ENCODE peak calls at places on chromosome X, in five cellular contexts. E is AG08396, Y is MG63, R is ovary, O is left cardiac atrium. I is an unnamed sample.

GRCh38 chrX:24334473-24334872 is 20.6 kb upstream of the SUPT20HL2 start:
- DNase-seq in O (no peak), Y (no peak), R (no peak), E (no peak), I (no peak)

GRCh38 chrX:130933358-130933757 is 30.3 kb upstream of the ENOX2 start:
- DNase-seq in E (no peak), R (no peak), O (no peak), Y (no peak), I (no peak)

GRCh38 chrX:101362757-101363156 is 14.2 kb upstream of the TIMM8A start:
- DNase-seq in R (no peak), Y (no peak), O (no peak), E (no peak), I (no peak)

GRCh38 chrX:83022020-83022419 is 486.1 kb upstream of the POU3F4 start:
- DNase-seq in Y (no peak), R (no peak), O (no peak), E (no peak), I (no peak)

GRCh38 chrX:85851418-85851817 is 195.9 kb downstream of the CHM start:
- DNase-seq in E (no peak), O (no peak), R (no peak), Y (no peak), I (no peak)

GRCh38 chrX:152806035-152806434 is 24.5 kb downstream of the CETN2 start:
- DNase-seq in Y (no peak), E (no peak), O (no peak), R (no peak), I (no peak)

GRCh38 chrX:154131955-154132354 is 12.1 kb upstream of the OPN1LW start:
- DNase-seq in Y (no peak), E (no peak), O (no peak), R (no peak), I (no peak)

GRCh38 chrX:118437283-118437682 is 58.3 kb upstream of the DOCK11 start:
- DNase-seq in O (no peak), Y (no peak), E (no peak), R (no peak), I (peak)

GRCh38 chrX:116806288-116806802 is 343.6 kb upstream of the CT83 start:
- DNase-seq in O (no peak), R (no peak), E (no peak), Y (no peak), I (no peak)

GRCh38 chrX:154027003-154027402 is 7.3 kb upstream of the IRAK1 start:
- DNase-seq in O (no peak), E (no peak), R (no peak), Y (no peak), I (no peak)